ENCODE peak calls at places on chromosomes 4 and X, in eight cellular contexts. B, R, J, H, W, T, O and X are unnamed samples.

GRCh38 chr4:1898681-1899080 is 27.5 kb downstream of the NSD2 start:
- DNase-seq in H (no peak), J (no peak), O (no peak), R (no peak), T (no peak), W (no peak), B (no peak), X (no peak)

GRCh38 chr4:110071466-110071865 is 126.9 kb downstream of the ELOVL6 start:
- DNase-seq in B (no peak), H (no peak), J (no peak), T (no peak), W (no peak), O (no peak), R (no peak), X (no peak)

GRCh38 chr4:24471623-24472510 is 112.5 kb downstream of the DHX15 start:
- DNase-seq in T (peak), H (no peak), R (peak), W (peak), B (peak), O (no peak), J (peak), X (no peak)

GRCh38 chrX:22577181-22577580 is 304.5 kb downstream of the CBLL2 start:
- DNase-seq in R (peak), J (no peak), W (no peak), T (no peak), H (no peak), B (no peak), O (peak), X (no peak)

GRCh38 chrX:12210196-12210815 is 72.0 kb downstream of the FRMPD4 start:
- DNase-seq in B (no peak), R (peak), J (no peak), T (no peak), H (no peak), W (no peak), O (no peak), X (no peak)

GRCh38 chr4:11805837-11806236 is 377.1 kb upstream of the HS3ST1 start:
- DNase-seq in H (no peak), B (no peak), R (peak), W (peak), O (no peak), T (no peak), J (peak), X (no peak)

GRCh38 chr4:169098054-169098896 is 88.2 kb upstream of the CBR4 start:
- DNase-seq in J (peak), T (no peak), W (no peak), R (peak), H (no peak), B (no peak), O (no peak), X (no peak)

GRCh38 chr4:25702848-25703247 is 47.2 kb downstream of the SLC34A2 start:
- DNase-seq in H (no peak), R (no peak), O (no peak), J (no peak), B (no peak), W (no peak), T (no peak), X (no peak)

GRCh38 chr4:170227928-170228327 is 138.2 kb upstream of the AADAT start:
- DNase-seq in W (peak), O (no peak), H (no peak), R (no peak), T (no peak), J (no peak), B (no peak), X (no peak)

GRCh38 chrX:44344687-44345086 is 1.2 kb upstream of the EFHC2 start:
- DNase-seq in H (peak), J (peak), R (no peak), O (no peak), B (no peak), T (no peak), W (no peak), X (peak)

GRCh38 chrX:109936114-109936513 is 66.8 kb upstream of the TMEM164 start:
- DNase-seq in W (no peak), H (no peak), T (no peak), R (peak), B (no peak), O (no peak), J (no peak), X (no peak)

GRCh38 chr4:38716271-38716670 is 52.3 kb downstream of the KLF3 start:
- DNase-seq in R (no peak), T (no peak), O (no peak), J (no peak), B (no peak), W (no peak), H (no peak), X (no peak)

GRCh38 chr4:71765349-71765748 is 18.5 kb downstream of the GC start:
- DNase-seq in R (no peak), W (peak), O (no peak), B (no peak), J (no peak), H (no peak), T (peak), X (no peak)

GRCh38 chrX:40117715-40118285 is 20.0 kb upstream of the BCOR start:
- DNase-seq in O (no peak), J (no peak), B (no peak), W (no peak), T (no peak), H (no peak), R (no peak), X (no peak)

GRCh38 chr4:123166023-123166422 is 230.6 kb upstream of the SPRY1 start:
- DNase-seq in O (no peak), T (no peak), J (no peak), H (no peak), R (peak), W (no peak), B (no peak), X (no peak)

GRCh38 chr4:7358100-7358735 is 76.5 kb downstream of the PSAPL1 start:
- DNase-seq in T (no peak), R (peak), H (no peak), W (no peak), J (no peak), B (no peak), O (peak), X (no peak)

GRCh38 chrX:41518841-41519220 is 71.7 kb downstream of the NYX start:
- DNase-seq in R (no peak), T (no peak), B (no peak), H (no peak), J (no peak), W (no peak), O (no peak), X (no peak)

GRCh38 chrX:124211312-124211942 is 121.0 kb upstream of the TEX13D start:
- DNase-seq in J (peak), B (peak), H (peak), R (peak), W (peak), T (no peak), O (no peak), X (peak)

GRCh38 chr4:172650758-172651495 is 517.7 kb upstream of the GALNT7 start:
- DNase-seq in T (no peak), O (no peak), B (no peak), W (no peak), R (peak), H (no peak), J (no peak), X (no peak)

GRCh38 chrX:77785746-77786548 is at the start of gene ATRX:
- DNase-seq in J (peak), O (peak), B (peak), W (peak), R (peak), T (peak), H (peak), X (peak)

GRCh38 chrX:123625477-123625876 is 107.4 kb downstream of the THOC2 start:
- DNase-seq in J (no peak), O (no peak), W (no peak), B (no peak), H (no peak), R (no peak), T (no peak), X (no peak)

GRCh38 chr4:8574796-8575370 is 5.3 kb upstream of the GPR78 start:
- DNase-seq in J (no peak), H (no peak), T (no peak), R (no peak), B (no peak), W (no peak), O (no peak), X (no peak)

GRCh38 chr4:5465529-5465928 is 242.8 kb downstream of the EVC2 start:
- DNase-seq in W (no peak), R (no peak), J (no peak), T (no peak), B (no peak), H (no peak), O (no peak), X (no peak)

GRCh38 chr4:78410651-78411050 is 140.9 kb upstream of the ANXA3 start:
- DNase-seq in H (no peak), T (no peak), J (no peak), R (no peak), B (no peak), W (no peak), O (no peak), X (no peak)

GRCh38 chr4:145625677-145626622 is 6.8 kb downstream of the MMAA start:
- DNase-seq in J (no peak), O (no peak), T (no peak), R (no peak), W (no peak), B (no peak), H (no peak), X (no peak)

GRCh38 chr4:44145868-44146267 is 302.7 kb downstream of the KCTD8 start:
- DNase-seq in T (no peak), H (no peak), O (no peak), R (peak), J (no peak), W (no peak), B (no peak), X (no peak)

GRCh38 chr4:140252742-140253555 is 99.0 kb upstream of the MAML3 start:
- DNase-seq in W (peak), B (peak), J (peak), H (peak), R (peak), O (no peak), T (peak), X (peak)

GRCh38 chrX:131703646-131704045 is 159.8 kb downstream of the OR13H1 start:
- DNase-seq in O (no peak), J (no peak), T (no peak), H (no peak), B (no peak), W (no peak), R (no peak), X (no peak)

GRCh38 chr4:174275101-174275500 is 8.4 kb downstream of the FBXO8 start:
- DNase-seq in O (no peak), T (no peak), H (no peak), J (no peak), W (no peak), R (no peak), B (no peak), X (no peak)

GRCh38 chr4:185773419-185773818 is 38.6 kb downstream of the SORBS2 start:
- DNase-seq in W (peak), B (no peak), T (peak), J (no peak), H (no peak), R (no peak), O (no peak), X (no peak)

GRCh38 chrX:127888767-127889166 is 163.4 kb downstream of the ACTRT1 start:
- DNase-seq in H (no peak), T (no peak), B (no peak), R (no peak), W (no peak), J (peak), O (no peak), X (no peak)

GRCh38 chr4:41061482-41062185 is 152.7 kb downstream of the APBB2 start:
- DNase-seq in H (no peak), W (no peak), J (no peak), B (no peak), T (no peak), O (no peak), R (no peak), X (no peak)